ENCODE peak calls at places on chromosomes 6 and 20, in four cellular contexts. W is heart right ventricle; Y is gastrocnemius medialis; J is effector memory CD4-positive, alpha-beta T cell. F is an unnamed sample. For H3K4me1, the result is how much of the 10 kb centered on the place peaks cover.

GRCh38 chr6:34144581-34145160 is 1.2 kb downstream of the GRM4 start:
- DNase-seq in W (no peak), Y (no peak), J (no peak), F (no peak)

GRCh38 chr20:48538058-48538825 is 289.6 kb downstream of the PREX1 start:
- DNase-seq in W (no peak), Y (no peak), J (no peak), F (no peak)

GRCh38 chr20:36852187-36852586 is 23.8 kb upstream of the TLDC2 start:
- DNase-seq in W (peak), Y (no peak), J (no peak), F (no peak)

GRCh38 chr20:1809611-1810510 is 85.3 kb upstream of the SIRPA start:
- DNase-seq in W (no peak), Y (no peak), J (no peak), F (no peak)

GRCh38 chr6:46632053-46632452 is 20.6 kb downstream of the CYP39A1 start:
- DNase-seq in W (no peak), Y (no peak), J (no peak), F (no peak)

GRCh38 chr6:16687045-16687444 is 74.2 kb downstream of the ATXN1 start:
- DNase-seq in W (no peak), Y (no peak), J (no peak), F (no peak)

GRCh38 chr6:131161987-131162386 is 26.7 kb downstream of the AKAP7 start:
- DNase-seq in W (no peak), Y (no peak), J (no peak), F (no peak)

GRCh38 chr6:114304304-114304887 is 38.4 kb downstream of the HS3ST5 start:
- DNase-seq in W (no peak), Y (no peak), J (no peak), F (no peak)

GRCh38 chr6:75217203-75217602 is 11.3 kb upstream of the COL12A1 start:
- DNase-seq in W (no peak), Y (no peak), J (no peak), F (no peak)

GRCh38 chr6:168128006-168128630 is 49.1 kb upstream of the FRMD1 start:
- DNase-seq in W (no peak), Y (no peak), J (no peak), F (no peak)

GRCh38 chr6:105094133-105094640 is 85.6 kb downstream of the POPDC3 start:
- DNase-seq in W (no peak), Y (no peak), J (no peak), F (no peak)

GRCh38 chr6:82959385-82959941 is 106.2 kb downstream of the UBE3D start:
- DNase-seq in W (no peak), Y (no peak), J (no peak), F (no peak)

GRCh38 chr6:2764610-2765165 is 505 bp upstream of the WRNIP1 start:
- DNase-seq in W (peak), Y (peak), J (peak), F (no peak)

GRCh38 chr6:72374172-72374571 is 247.7 kb upstream of the KCNQ5 start:
- DNase-seq in W (no peak), Y (no peak), J (no peak), F (no peak)

DNA sequence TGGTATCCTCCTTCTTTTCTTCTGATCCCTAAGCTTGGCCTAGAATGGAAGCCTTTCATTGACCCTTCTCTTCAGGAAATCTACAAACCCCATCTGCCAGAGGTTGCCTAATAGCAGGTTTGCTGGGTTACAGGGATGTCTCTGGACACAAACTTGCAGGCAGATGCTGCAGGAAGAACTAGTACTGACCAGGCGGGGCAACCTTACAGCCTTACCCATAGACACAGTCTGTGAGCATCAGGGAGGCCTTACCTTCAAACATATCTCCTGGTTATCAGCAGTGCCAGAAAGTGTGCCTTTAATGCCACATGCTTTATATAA is 2.6 kb downstream of the SCUBE3 start:
- DNase-seq in W (no peak), Y (no peak), J (no peak), F (no peak)
- H3K4me1 ChIP-seq in W (under half), Y (under half), J (under half), F (under half)

GRCh38 chr6:32842690-32843089 is 1.2 kb downstream of the PSMB8 start:
- DNase-seq in W (no peak), Y (no peak), J (no peak), F (no peak)
- H3K4me3 ChIP-seq in W (peak), Y (peak), J (peak), F (no peak)

GRCh38 chr20:44596876-44597275 is 14.5 kb downstream of the PKIG start:
- DNase-seq in W (no peak), Y (no peak), J (no peak), F (peak)
- H3K27ac ChIP-seq in W (peak), Y (peak), J (no peak), F (peak)

DNA sequence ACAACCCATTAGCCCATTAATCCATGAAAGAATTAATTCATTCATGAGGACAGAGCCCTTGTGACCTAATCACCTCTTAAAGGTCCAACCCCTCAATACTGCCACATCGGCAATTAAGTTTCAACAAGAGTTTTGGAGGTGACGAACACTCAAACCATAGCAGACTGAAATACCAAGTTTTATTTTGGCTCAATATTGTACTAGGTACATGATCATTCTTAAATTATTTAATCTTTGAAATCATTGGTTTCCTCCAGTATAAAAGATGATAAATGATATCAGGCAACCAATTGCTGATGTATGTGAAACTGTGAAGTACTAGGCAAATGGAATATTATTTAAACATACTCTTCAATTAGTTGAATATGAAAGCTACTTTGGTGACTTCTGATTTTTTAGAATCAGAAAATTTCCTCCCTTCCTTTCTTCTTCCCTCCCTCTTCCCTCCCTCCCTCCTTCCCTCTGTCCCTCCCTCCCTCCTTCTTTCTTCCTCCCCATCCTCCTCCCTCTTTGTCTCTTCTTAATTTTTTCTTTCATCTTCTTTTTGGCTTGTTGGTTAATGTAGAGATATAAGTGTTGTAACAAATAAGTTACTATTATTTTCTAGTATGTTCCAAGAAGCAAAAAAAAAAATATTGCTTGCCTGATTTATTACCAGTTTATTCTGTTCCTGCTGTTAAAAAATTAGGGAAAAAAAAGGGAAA is 233.8 kb upstream of the ZNF217 start:
- DNase-seq in W (no peak), Y (no peak), J (no peak), F (no peak)
- H3K4me1 ChIP-seq in W (under half), Y (under half), J (under half), F (under half)